ENCODE peak calls at places on chromosomes 12 and 14, in nine cellular contexts. Z, H, D, T, P, O, M, C and A are unnamed samples.

GRCh38 chr12:15525414-15525813 is 203.1 kb downstream of the PTPRO start:
- DNase-seq in Z (no peak), H (no peak), D (no peak), T (no peak), P (no peak), O (no peak), M (no peak), C (no peak), A (no peak)

GRCh38 chr12:60072911-60073310 is 477.1 kb downstream of the SLC16A7 start:
- DNase-seq in Z (peak), H (no peak), D (no peak), T (no peak), P (peak), O (peak), M (peak), C (peak), A (peak)

GRCh38 chr12:54603173-54603814 is 14.8 kb upstream of the PPP1R1A start:
- DNase-seq in Z (peak), H (no peak), D (peak), T (no peak), P (peak), O (peak), M (peak), C (peak), A (peak)

GRCh38 chr12:12070674-12071661 is at the start of gene BCL2L14:
- DNase-seq in Z (no peak), H (peak), D (no peak), T (no peak), P (no peak), O (no peak), M (no peak), C (peak), A (no peak)

GRCh38 chr14:71815110-71815509 is 117.1 kb upstream of the RGS6 start:
- DNase-seq in Z (no peak), H (no peak), D (no peak), T (no peak), P (no peak), O (no peak), M (no peak), C (no peak), A (no peak)

GRCh38 chr12:116916714-116917114 is 6.0 kb downstream of the FBXW8 start:
- DNase-seq in Z (peak), H (no peak), D (no peak), T (no peak), P (peak), O (peak), M (peak), C (peak), A (peak)

GRCh38 chr14:76867536-76868452 is 41.6 kb downstream of the LRRC74A start:
- DNase-seq in Z (no peak), H (no peak), D (peak), T (peak), P (no peak), O (no peak), M (no peak), C (no peak), A (no peak)

GRCh38 chr12:4052691-4053090 is 179.5 kb upstream of the PARP11 start:
- DNase-seq in Z (no peak), H (no peak), D (no peak), T (no peak), P (no peak), O (no peak), M (no peak), C (no peak), A (no peak)

GRCh38 chr14:68665116-68665515 is 127.8 kb downstream of the ZFP36L1 start:
- DNase-seq in Z (peak), H (peak), D (no peak), T (no peak), P (peak), O (peak), M (peak), C (no peak), A (peak)

GRCh38 chr12:12696562-12697383 is 790 bp upstream of the GPR19 start:
- DNase-seq in Z (peak), H (peak), D (peak), T (peak), P (peak), O (peak), M (peak), C (peak), A (peak)

GRCh38 chr12:6871052-6871957 is 1.8 kb downstream of the SPSB2 start:
- DNase-seq in Z (no peak), H (no peak), D (no peak), T (no peak), P (no peak), O (no peak), M (peak), C (peak), A (no peak)

GRCh38 chr12:26767865-26768264 is 65.1 kb downstream of the ITPR2 start:
- DNase-seq in Z (no peak), H (no peak), D (no peak), T (no peak), P (no peak), O (no peak), M (no peak), C (no peak), A (no peak)

GRCh38 chr14:53953002-53953827 is 3.4 kb downstream of the BMP4 start:
- DNase-seq in Z (peak), H (peak), D (peak), T (peak), P (peak), O (peak), M (peak), C (peak), A (peak)

GRCh38 chr12:78226763-78227162 is 396.1 kb downstream of the NAV3 start:
- DNase-seq in Z (no peak), H (no peak), D (no peak), T (no peak), P (no peak), O (no peak), M (no peak), C (peak), A (no peak)

GRCh38 chr12:31517994-31518393 is 72.9 kb downstream of the DENND5B start:
- DNase-seq in Z (no peak), H (no peak), D (no peak), T (no peak), P (peak), O (peak), M (peak), C (peak), A (no peak)

GRCh38 chr12:49942921-49943662 is 7.4 kb upstream of the AQP2 start:
- DNase-seq in Z (no peak), H (no peak), D (no peak), T (no peak), P (no peak), O (no peak), M (no peak), C (no peak), A (no peak)

GRCh38 chr14:37089410-37089809 is 83.0 kb downstream of the SLC25A21 start:
- DNase-seq in Z (no peak), H (no peak), D (no peak), T (no peak), P (no peak), O (no peak), M (no peak), C (no peak), A (no peak)

GRCh38 chr14:79629891-79630560 is 581.3 kb downstream of the DIO2 start:
- DNase-seq in Z (peak), H (no peak), D (no peak), T (no peak), P (peak), O (peak), M (no peak), C (no peak), A (no peak)

GRCh38 chr12:132617822-132618682 is 524 bp upstream of the P2RX2 start:
- DNase-seq in Z (no peak), H (no peak), D (no peak), T (no peak), P (no peak), O (no peak), M (peak), C (no peak), A (no peak)

GRCh38 chr12:107461222-107461980 is 224.2 kb upstream of the PWP1 start:
- DNase-seq in Z (peak), H (no peak), D (no peak), T (no peak), P (peak), O (peak), M (peak), C (peak), A (peak)

GRCh38 chr14:92660571-92660970 is 87.9 kb downstream of the LGMN start:
- DNase-seq in Z (no peak), H (no peak), D (no peak), T (no peak), P (no peak), O (no peak), M (no peak), C (no peak), A (no peak)

GRCh38 chr14:55136868-55137785 is 8.1 kb downstream of the LGALS3 start:
- DNase-seq in Z (peak), H (peak), D (peak), T (peak), P (peak), O (peak), M (peak), C (peak), A (peak)

GRCh38 chr14:90815817-90816662 is at the start of gene TTC7B:
- DNase-seq in Z (peak), H (peak), D (peak), T (peak), P (no peak), O (peak), M (peak), C (peak), A (no peak)

GRCh38 chr14:67241416-67242362 is at the start of gene PALS1:
- DNase-seq in Z (peak), H (peak), D (no peak), T (no peak), P (peak), O (peak), M (peak), C (peak), A (peak)

GRCh38 chr14:60753264-60754126 is 18.9 kb downstream of the MNAT1 start:
- DNase-seq in Z (peak), H (no peak), D (no peak), T (no peak), P (no peak), O (no peak), M (no peak), C (peak), A (peak)

GRCh38 chr12:51270847-51271518 is 768 bp upstream of the SMAGP start:
- DNase-seq in Z (peak), H (no peak), D (no peak), T (no peak), P (peak), O (peak), M (peak), C (peak), A (peak)

GRCh38 chr14:54472291-54472690 is 16.5 kb downstream of the GMFB start:
- DNase-seq in Z (no peak), H (no peak), D (no peak), T (no peak), P (no peak), O (no peak), M (no peak), C (no peak), A (no peak)

GRCh38 chr14:20568393-20568792 is 7.5 kb upstream of the RNASE9 start:
- DNase-seq in Z (no peak), H (no peak), D (no peak), T (no peak), P (no peak), O (no peak), M (no peak), C (no peak), A (no peak)

DNA sequence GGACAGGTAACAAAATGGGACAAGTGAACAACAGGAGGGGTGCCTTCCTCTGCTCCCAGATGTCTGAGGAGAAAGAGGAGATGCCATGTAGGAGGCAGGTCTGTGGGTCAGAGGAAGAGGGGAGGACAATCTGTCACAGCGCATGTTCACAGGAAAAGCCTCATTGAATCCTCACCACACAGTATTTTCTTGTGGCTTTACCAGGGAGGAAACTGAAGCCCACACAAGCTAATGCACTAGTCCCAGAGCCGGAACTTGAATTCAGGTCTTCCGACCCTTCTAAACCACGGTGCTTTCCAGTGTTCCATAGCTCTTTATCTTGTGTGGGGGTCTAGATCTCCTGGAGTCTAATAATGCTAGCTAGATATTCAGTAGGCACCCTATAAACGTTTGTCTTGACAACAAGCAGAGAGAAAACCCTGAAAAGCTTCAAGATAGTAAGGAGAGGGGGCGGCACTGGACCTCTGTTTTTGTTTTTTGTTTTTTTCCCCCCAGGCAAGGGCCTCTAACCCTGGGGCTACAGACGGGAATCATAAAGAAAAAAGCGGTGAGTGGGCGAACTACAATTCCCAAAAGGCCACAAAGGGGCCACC is 374 bp upstream of the SHMT2 start:
- DNase-seq in Z (peak), H (no peak), D (no peak), T (no peak), P (peak), O (no peak), M (peak), C (peak), A (no peak)
- H3K4me3 ChIP-seq in Z (peak), H (peak), D (peak), T (peak), P (peak), O (peak), M (peak), C (peak), A (peak)

GRCh38 chr12:112525426-112525809 is 106.7 kb downstream of the PTPN11 start:
- DNase-seq in Z (no peak), H (no peak), D (no peak), T (no peak), P (no peak), O (no peak), M (no peak), C (no peak), A (no peak)

GRCh38 chr12:112523856-112524255 is 105.1 kb downstream of the PTPN11 start:
- DNase-seq in Z (no peak), H (no peak), D (no peak), T (no peak), P (no peak), O (no peak), M (no peak), C (no peak), A (no peak)

GRCh38 chr12:112524269-112524668 is 105.5 kb downstream of the PTPN11 start:
- DNase-seq in Z (no peak), H (no peak), D (no peak), T (no peak), P (no peak), O (no peak), M (no peak), C (no peak), A (no peak)

GRCh38 chr12:112527082-112527481 is 108.3 kb downstream of the PTPN11 start:
- DNase-seq in Z (no peak), H (no peak), D (no peak), T (no peak), P (no peak), O (no peak), M (no peak), C (no peak), A (no peak)

DNA sequence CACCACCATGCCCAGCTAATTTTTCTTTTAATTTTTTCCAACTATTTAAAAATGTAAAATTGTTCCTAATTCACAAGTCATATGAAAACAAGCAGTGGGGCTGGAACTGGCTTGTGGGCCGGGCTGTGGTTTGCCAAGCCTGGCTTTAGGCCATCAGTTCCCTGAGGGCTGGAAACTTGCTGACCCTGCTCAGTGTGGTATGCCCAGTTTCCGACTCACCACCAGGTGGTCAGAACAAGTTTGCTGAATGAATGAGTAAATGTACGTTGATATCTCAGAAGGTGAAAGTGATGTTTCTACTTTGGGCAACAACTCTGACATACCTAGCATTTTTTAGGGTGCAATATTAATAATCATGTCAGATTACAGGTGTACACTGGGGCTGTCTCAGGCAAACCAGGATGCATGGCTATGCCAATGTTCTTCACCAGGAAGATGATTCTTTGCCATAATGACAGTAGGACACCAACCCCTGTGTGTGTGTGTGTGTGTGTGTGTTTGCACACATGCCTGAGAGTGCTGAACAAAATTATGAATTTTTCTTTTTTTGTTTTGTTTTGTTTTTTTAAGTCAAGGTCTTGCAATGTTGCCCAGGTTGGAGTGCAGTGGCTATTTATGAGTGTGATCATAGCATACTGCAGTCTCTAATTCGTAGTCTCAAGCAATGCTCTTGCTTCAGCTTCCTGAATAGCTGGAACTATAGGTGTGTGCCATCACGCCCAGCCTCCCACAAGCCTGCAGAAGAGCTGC is 106.1 kb downstream of the PTPN11 start:
- DNase-seq in Z (peak), H (no peak), D (no peak), T (no peak), P (no peak), O (peak), M (peak), C (peak), A (peak)
- TF ChIP-seq CTCF in Z (peak), H (no peak), D (no peak), T (no peak), P (no peak), O (no peak), M (no peak), C (no peak), A (no peak)

GRCh38 chr14:96625436-96625945 is 123.3 kb downstream of the PAPOLA start:
- DNase-seq in Z (no peak), H (no peak), D (no peak), T (no peak), P (no peak), O (no peak), M (no peak), C (no peak), A (no peak)

GRCh38 chr14:96624661-96625435 is 122.7 kb downstream of the PAPOLA start:
- DNase-seq in Z (no peak), H (no peak), D (no peak), T (no peak), P (no peak), O (no peak), M (no peak), C (no peak), A (no peak)

GRCh38 chr14:96627386-96627785 is 125.2 kb downstream of the PAPOLA start:
- DNase-seq in Z (no peak), H (no peak), D (no peak), T (no peak), P (no peak), O (no peak), M (no peak), C (no peak), A (no peak)

GRCh38 chr14:96626916-96627315 is 124.7 kb downstream of the PAPOLA start:
- DNase-seq in Z (no peak), H (no peak), D (no peak), T (no peak), P (no peak), O (no peak), M (no peak), C (no peak), A (no peak)

DNA sequence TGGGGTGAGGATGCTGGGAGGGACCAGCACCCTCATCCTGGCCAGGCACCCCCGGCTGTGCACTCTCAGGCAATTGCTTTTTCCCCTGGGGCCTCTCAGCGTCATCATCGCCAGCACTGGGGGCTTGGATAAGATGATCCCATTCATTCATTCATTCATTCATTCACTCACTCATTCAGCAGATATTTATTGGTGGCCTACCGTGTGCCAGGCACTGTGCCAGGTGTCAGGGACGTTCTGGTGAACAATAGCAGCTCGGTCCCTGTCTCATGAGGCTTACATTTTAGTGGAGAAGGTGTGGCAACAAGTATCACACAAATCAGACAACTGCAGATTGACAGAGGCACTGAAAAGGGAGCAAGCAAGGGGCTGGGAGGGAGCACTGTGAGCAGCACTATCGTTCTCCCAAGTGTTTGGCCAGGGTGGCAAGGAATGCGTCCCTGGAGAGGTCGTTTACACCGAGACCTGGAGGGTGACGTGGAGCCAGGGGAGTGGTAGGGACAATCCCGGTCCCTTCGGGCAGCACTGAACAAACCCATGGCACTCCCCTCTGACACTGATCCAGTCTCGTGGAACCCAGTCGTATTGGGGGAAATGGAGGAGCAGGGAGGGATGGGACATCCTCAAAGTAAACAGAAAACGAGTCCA is 124.1 kb downstream of the PAPOLA start:
- DNase-seq in Z (no peak), H (no peak), D (no peak), T (no peak), P (no peak), O (no peak), M (no peak), C (no peak), A (no peak)
- H3K4me3 ChIP-seq in Z (no peak), H (no peak), D (no peak), T (no peak), P (no peak), O (no peak), M (no peak), C (no peak), A (no peak)

DNA sequence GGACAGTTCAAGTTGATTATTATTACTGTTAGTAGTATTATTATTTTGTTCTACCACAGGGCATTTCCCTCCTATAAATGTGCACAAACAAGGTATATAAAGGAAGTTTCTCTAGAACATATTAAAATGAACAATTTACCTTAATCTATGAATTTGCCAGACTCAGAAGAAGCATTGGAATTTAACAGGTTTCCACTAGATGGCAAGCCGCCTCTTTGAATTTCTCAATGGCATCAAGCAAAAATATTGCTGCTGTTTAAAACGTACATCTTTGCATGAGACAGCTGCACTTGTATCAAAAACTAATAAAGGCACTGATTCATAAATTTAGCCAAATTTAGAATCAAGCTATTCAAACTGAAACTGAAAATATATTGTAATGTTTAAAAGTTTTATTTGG is 34.6 kb upstream of the MIS18BP1 start:
- DNase-seq in Z (no peak), H (no peak), D (no peak), T (no peak), P (no peak), O (no peak), M (no peak), C (no peak), A (no peak)
- TF ChIP-seq CTCF in Z (no peak), H (no peak), D (peak), T (no peak), P (no peak), O (no peak), M (no peak), C (no peak), A (no peak)